ENCODE peak calls at places on chromosomes 12 and 14, in seven cellular contexts. R, F, X, V, Q, U and E are unnamed samples.

GRCh38 chr14:69356903-69357543 is 41.1 kb downstream of the ERH start:
- DNase-seq in U (no peak), F (no peak), X (no peak), Q (no peak), V (no peak), R (no peak), E (no peak)

GRCh38 chr12:15772405-15773018 is 16.7 kb downstream of the EPS8 start:
- DNase-seq in F (no peak), Q (no peak), V (peak), R (peak), X (no peak), U (peak), E (no peak)

GRCh38 chr12:75480469-75480949 is at the start of gene GLIPR1:
- DNase-seq in X (peak), Q (peak), R (peak), V (peak), F (peak), U (peak), E (peak)

GRCh38 chr12:4214912-4215861 is 58.4 kb upstream of the CCND2 start:
- DNase-seq in F (no peak), Q (peak), U (no peak), R (no peak), X (peak), V (no peak), E (peak)

GRCh38 chr12:111074559-111074958 is 154.2 kb upstream of the MYL2 start:
- DNase-seq in X (no peak), Q (no peak), F (no peak), V (no peak), U (no peak), R (peak), E (no peak)

GRCh38 chr14:75427482-75428229 is at the start of gene JDP2:
- DNase-seq in U (peak), F (no peak), R (peak), V (peak), Q (peak), X (peak), E (peak)

GRCh38 chr12:2959508-2960431 is 573 bp downstream of the TEAD4 start:
- DNase-seq in V (peak), X (no peak), R (peak), U (peak), Q (peak), F (no peak), E (no peak)

GRCh38 chr14:36174767-36175424 is 1.6 kb downstream of the PTCSC3 start:
- DNase-seq in X (no peak), F (no peak), V (no peak), U (no peak), Q (no peak), R (no peak), E (no peak)

GRCh38 chr14:96268426-96269358 is 12.7 kb downstream of the BDKRB1 start:
- DNase-seq in V (peak), R (peak), X (no peak), U (peak), F (peak), Q (no peak), E (peak)

GRCh38 chr14:101665478-101666078 is 95.9 kb upstream of the PPP2R5C start:
- DNase-seq in U (peak), Q (no peak), X (no peak), V (peak), R (no peak), F (no peak), E (no peak)

GRCh38 chr14:30291216-30291615 is 267.7 kb upstream of the G2E3 start:
- DNase-seq in V (peak), X (no peak), Q (no peak), R (no peak), U (peak), F (no peak), E (no peak)

GRCh38 chr14:76473381-76474263 is 97.7 kb downstream of the ESRRB start:
- DNase-seq in V (no peak), F (no peak), Q (peak), R (no peak), X (no peak), U (no peak), E (no peak)
- H3K4me3 ChIP-seq in V (no peak), F (no peak), Q (peak), R (no peak), X (peak), U (no peak), E (peak)

GRCh38 chr12:107519906-107520859 is 165.4 kb upstream of the PWP1 start:
- DNase-seq in U (no peak), V (no peak), R (no peak), Q (no peak), F (no peak), X (no peak), E (no peak)

GRCh38 chr12:107521826-107522355 is 163.7 kb upstream of the PWP1 start:
- DNase-seq in Q (no peak), U (no peak), F (no peak), V (no peak), X (no peak), R (no peak), E (no peak)

GRCh38 chr12:107525063-107525718 is 160.4 kb upstream of the PWP1 start:
- DNase-seq in F (no peak), X (no peak), V (no peak), U (no peak), R (no peak), Q (no peak), E (no peak)

GRCh38 chr12:107523760-107524558 is 161.6 kb upstream of the PWP1 start:
- DNase-seq in F (no peak), X (no peak), R (no peak), U (no peak), Q (no peak), V (no peak), E (no peak)

DNA sequence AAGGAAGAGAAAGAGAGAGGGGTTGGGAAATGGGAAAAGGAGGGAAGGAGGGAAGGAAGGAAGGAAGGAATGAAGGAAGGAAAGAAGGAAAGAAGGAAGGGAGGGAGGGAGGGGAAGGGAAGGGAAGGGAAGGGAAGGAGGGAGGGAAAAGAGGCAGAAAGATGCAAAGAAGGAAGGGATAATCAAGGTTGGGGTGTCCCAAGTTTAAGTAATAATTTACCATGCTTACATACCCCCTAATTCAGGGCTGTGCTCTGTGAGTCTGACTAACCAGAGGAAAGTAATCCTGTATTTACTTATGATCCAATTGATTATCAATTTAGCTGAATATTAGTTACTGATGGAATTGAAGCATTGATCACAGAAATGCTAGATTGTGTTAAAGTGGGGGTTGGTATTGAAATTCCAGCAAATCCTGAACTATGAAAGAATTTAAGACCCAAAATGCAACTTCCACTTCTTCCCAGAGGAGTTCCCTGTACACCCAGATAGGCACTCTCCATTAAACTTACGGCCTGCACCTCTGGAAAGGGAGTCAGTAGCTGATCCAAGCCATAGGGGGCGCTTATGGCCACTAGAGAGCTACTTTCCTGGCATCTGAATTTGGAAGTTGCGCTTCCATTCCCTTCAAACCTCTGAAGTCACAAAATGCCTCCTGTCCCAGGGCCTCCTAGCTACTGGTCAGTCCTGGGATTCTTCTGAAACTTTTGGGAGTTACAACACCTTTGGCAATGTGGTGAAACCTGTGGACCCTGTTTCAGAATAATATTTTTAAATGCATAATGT is 162.7 kb upstream of the PWP1 start:
- DNase-seq in Q (no peak), X (no peak), F (no peak), R (no peak), V (no peak), U (no peak), E (no peak)
- TF ChIP-seq CTCF in Q (peak), X (no peak), F (no peak), R (no peak), V (no peak), U (no peak), E (no peak)

GRCh38 chr12:57474862-57475261 is 4.8 kb downstream of the ARHGAP9 start:
- DNase-seq in R (no peak), F (no peak), X (no peak), Q (no peak), V (no peak), U (no peak), E (no peak)
- H3K4me3 ChIP-seq in R (peak), F (no peak), X (peak), Q (peak), V (no peak), U (no peak), E (no peak)

GRCh38 chr12:56084958-56085543 is 5.1 kb downstream of the ERBB3 start:
- DNase-seq in U (no peak), V (no peak), X (no peak), R (no peak), F (no peak), Q (no peak), E (no peak)
- TF ChIP-seq CTCF in U (peak), V (peak), X (no peak), R (no peak), F (peak), Q (no peak), E (peak)

GRCh38 chr14:97413991-97414717 is 617.0 kb downstream of the VRK1 start:
- DNase-seq in Q (no peak), F (no peak), X (no peak), V (no peak), U (no peak), R (no peak), E (no peak)
- H3K4me3 ChIP-seq in Q (no peak), F (no peak), X (peak), V (no peak), U (no peak), R (no peak), E (no peak)

GRCh38 chr12:82685721-82686222 is 934 bp upstream of the TMTC2 start:
- DNase-seq in Q (peak), U (peak), V (peak), F (peak), R (peak), X (peak), E (peak)
- TF ChIP-seq CTCF in Q (peak), U (peak), V (peak), F (peak), R (peak), X (peak), E (peak)

DNA sequence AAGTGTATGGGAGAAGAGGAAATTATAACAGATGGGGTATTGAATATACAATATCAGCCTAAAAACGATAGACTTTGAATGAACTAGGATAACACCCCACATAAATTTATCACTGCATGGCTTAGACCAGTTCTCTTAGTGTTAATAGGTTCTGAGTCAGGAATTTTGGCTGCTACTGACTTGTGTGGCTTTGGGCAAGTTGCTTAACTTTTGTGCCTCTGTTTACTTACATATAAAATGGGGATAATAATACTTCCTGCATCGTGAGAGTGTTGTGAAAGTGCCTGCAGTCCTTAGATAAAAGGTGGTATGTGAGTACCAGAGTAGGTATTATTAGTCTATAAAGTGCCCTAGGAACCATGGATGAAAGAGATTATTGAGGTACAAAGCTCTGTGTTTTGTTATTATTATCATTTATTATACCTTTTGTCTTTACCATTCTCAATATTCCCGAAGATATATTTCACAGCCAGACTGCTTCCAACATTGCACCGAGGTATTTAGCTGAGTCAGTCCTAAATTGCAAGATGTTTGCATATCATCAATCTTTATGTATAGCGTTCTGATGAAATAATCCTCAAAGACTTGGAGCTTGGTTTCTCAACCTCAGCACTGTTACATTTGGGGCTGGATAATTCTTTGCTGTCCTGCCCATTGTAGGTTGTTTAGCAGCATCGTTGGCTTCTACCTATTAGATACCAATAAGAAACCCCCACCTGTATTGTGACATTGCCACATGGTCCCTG is 2.3 kb upstream of the PAWR start:
- DNase-seq in V (peak), Q (no peak), R (no peak), F (no peak), X (no peak), U (no peak), E (no peak)
- H3K4me3 ChIP-seq in V (no peak), Q (no peak), R (no peak), F (no peak), X (no peak), U (peak), E (no peak)